ENCODE peak calls at places on chromosome 9, in four cellular contexts. G is NCI-H2081; I is amygdala; X is CD4-positive, CD25-positive, alpha-beta regulatory T cell. W is an unnamed sample.

GRCh38 chr9:137778914-137779313 is 98.7 kb upstream of the CACNA1B start:
- DNase-seq in X (no peak), I (no peak), G (no peak), W (no peak)

GRCh38 chr9:77469515-77470197 is 178.5 kb downstream of the GNA14 start:
- DNase-seq in X (no peak), I (no peak), G (no peak), W (no peak)

GRCh38 chr9:127637322-127637847 is 25.3 kb downstream of the STXBP1 start:
- DNase-seq in X (no peak), I (no peak), G (peak), W (no peak)

GRCh38 chr9:135566552-135566951 is 5.0 kb downstream of the PAEP start:
- DNase-seq in I (no peak), G (no peak), X (no peak), W (no peak)

GRCh38 chr9:129549684-129550083 is 71.2 kb downstream of the C9orf50 start:
- DNase-seq in I (peak), X (no peak), G (no peak), W (no peak)

GRCh38 chr9:133137451-133138231 is 16.6 kb upstream of the RALGDS start:
- DNase-seq in X (no peak), G (no peak), I (peak), W (no peak)

GRCh38 chr9:100990605-100991381 is 37.7 kb upstream of the PLPPR1 start:
- DNase-seq in G (no peak), I (no peak), X (no peak), W (no peak)

GRCh38 chr9:114204265-114204664 is 48.9 kb downstream of the COL27A1 start:
- DNase-seq in I (no peak), X (no peak), G (no peak), W (no peak)

GRCh38 chr9:126503333-126504085 is 110.2 kb upstream of the LMX1B start:
- DNase-seq in X (no peak), I (no peak), G (no peak), W (no peak)

GRCh38 chr9:35553670-35554543 is 51.2 kb upstream of the TESK1 start:
- DNase-seq in X (no peak), I (no peak), G (peak), W (peak)

GRCh38 chr9:37923796-37924430 is 20.0 kb upstream of the SLC25A51 start:
- DNase-seq in G (no peak), I (no peak), X (no peak), W (no peak)

GRCh38 chr9:131707677-131708612 is 31.9 kb downstream of the RAPGEF1 start:
- DNase-seq in G (no peak), X (no peak), I (no peak), W (peak)

GRCh38 chr9:109120204-109120789 is 550 bp upstream of the TMEM245 start:
- DNase-seq in G (no peak), X (no peak), I (no peak), W (no peak)

GRCh38 chr9:89422151-89422918 is 75.6 kb downstream of the SEMA4D start:
- DNase-seq in I (no peak), X (no peak), G (no peak), W (peak)

GRCh38 chr9:101201626-101202025 is 173.1 kb downstream of the PLPPR1 start:
- DNase-seq in G (no peak), I (no peak), X (no peak), W (no peak)

GRCh38 chr9:22022396-22022795 is 13.3 kb upstream of the CDKN2B start:
- DNase-seq in G (no peak), I (no peak), X (no peak), W (no peak)

GRCh38 chr9:120950421-120951388 is 24.1 kb upstream of the TRAF1 start:
- DNase-seq in G (no peak), I (no peak), X (no peak), W (no peak)

GRCh38 chr9:71681708-71682268 is 86.5 kb downstream of the CEMIP2 start:
- DNase-seq in I (no peak), X (no peak), G (no peak), W (no peak)

GRCh38 chr9:95852059-95853032 is 23.1 kb upstream of the ERCC6L2 start:
- DNase-seq in G (peak), I (no peak), X (no peak), W (no peak)

GRCh38 chr9:103821115-103821514 is 273.0 kb upstream of the SMC2 start:
- DNase-seq in X (no peak), G (no peak), I (no peak), W (no peak)

GRCh38 chr9:93297659-93298497 is 113.9 kb downstream of the WNK2 start:
- DNase-seq in X (no peak), G (peak), I (no peak), W (no peak)

GRCh38 chr9:72362680-72363139 is 2.3 kb downstream of the ZFAND5 start:
- DNase-seq in X (peak), G (peak), I (peak), W (peak)

GRCh38 chr9:94772654-94773303 is 46.3 kb downstream of the AOPEP start:
- DNase-seq in X (no peak), I (peak), G (peak), W (no peak)

GRCh38 chr9:129561594-129562281 is 59.2 kb downstream of the C9orf50 start:
- DNase-seq in G (no peak), X (no peak), I (no peak), W (no peak)

GRCh38 chr9:116549061-116549664 is 137.9 kb upstream of the TRIM32 start:
- DNase-seq in G (no peak), I (no peak), X (no peak), W (no peak)

GRCh38 chr9:22548625-22549024 is 102.0 kb downstream of the DMRTA1 start:
- DNase-seq in X (no peak), I (no peak), G (no peak), W (no peak)

GRCh38 chr9:27861887-27862286 is 288.6 kb upstream of the C9orf72 start:
- DNase-seq in X (no peak), G (no peak), I (no peak), W (no peak)

GRCh38 chr9:113577525-113578261 is 114.2 kb downstream of the RGS3 start:
- DNase-seq in G (no peak), X (no peak), I (no peak), W (no peak)

GRCh38 chr9:28925184-28925583 is 1351.9 kb upstream of the C9orf72 start:
- DNase-seq in X (no peak), G (no peak), I (no peak), W (no peak)

GRCh38 chr9:113910036-113910639 is 34.0 kb downstream of the ZNF618 start:
- DNase-seq in X (no peak), I (no peak), G (peak), W (no peak)

GRCh38 chr9:20561542-20561941 is 60.8 kb downstream of the MLLT3 start:
- DNase-seq in X (no peak), G (no peak), I (no peak), W (no peak)

GRCh38 chr9:112629890-112630485 is 87.9 kb downstream of the INIP start:
- DNase-seq in G (peak), X (no peak), I (no peak), W (no peak)